ENCODE peak calls at places on chromosome 10, in six cellular contexts. O is H9, S is H1, E is IMR-90, U is neuronal stem cell, K is trophoblast cell. L is an unnamed sample.

GRCh38 chr10:27223964-27224363 is 16.6 kb downstream of the ACBD5 start:
- DNase-seq in E (peak), S (no peak), K (peak), U (no peak), O (peak), L (peak)

GRCh38 chr10:24820616-24821015 is 96.9 kb upstream of the ARHGAP21 start:
- DNase-seq in E (no peak), S (no peak), O (no peak), K (no peak), U (no peak), L (no peak)

GRCh38 chr10:45063605-45064231 is 63.0 kb downstream of the ZNF22 start:
- DNase-seq in E (no peak), U (no peak), K (no peak), O (no peak), S (no peak), L (no peak)

GRCh38 chr10:15427836-15428414 is 56.8 kb upstream of the FAM171A1 start:
- DNase-seq in U (peak), K (peak), E (peak), S (no peak), O (no peak), L (peak)

GRCh38 chr10:11035318-11035920 is 17.7 kb downstream of the CELF2 start:
- DNase-seq in K (no peak), E (peak), U (no peak), O (peak), S (no peak), L (peak)

GRCh38 chr10:62461120-62461519 is 87.0 kb downstream of the ZNF365 start:
- DNase-seq in S (no peak), K (no peak), E (no peak), O (no peak), U (no peak), L (no peak)

GRCh38 chr10:15712903-15713302 is 6.8 kb downstream of the ITGA8 start:
- DNase-seq in E (no peak), S (no peak), K (peak), O (no peak), U (no peak), L (no peak)

GRCh38 chr10:93438796-93439253 is 43.3 kb downstream of the MYOF start:
- DNase-seq in U (no peak), O (peak), E (no peak), K (peak), S (no peak), L (peak)

GRCh38 chr10:91054325-91054724 is 133.4 kb upstream of the ANKRD1 start:
- DNase-seq in S (no peak), U (peak), K (peak), E (no peak), O (no peak), L (peak)

GRCh38 chr10:13239923-13240322 is 5.7 kb upstream of the UCMA start:
- DNase-seq in O (no peak), K (no peak), S (no peak), E (no peak), U (no peak), L (no peak)

GRCh38 chr10:31770307-31770902 is 158.2 kb downstream of the ARHGAP12 start:
- DNase-seq in S (no peak), U (no peak), K (peak), O (no peak), E (no peak), L (no peak)

DNA sequence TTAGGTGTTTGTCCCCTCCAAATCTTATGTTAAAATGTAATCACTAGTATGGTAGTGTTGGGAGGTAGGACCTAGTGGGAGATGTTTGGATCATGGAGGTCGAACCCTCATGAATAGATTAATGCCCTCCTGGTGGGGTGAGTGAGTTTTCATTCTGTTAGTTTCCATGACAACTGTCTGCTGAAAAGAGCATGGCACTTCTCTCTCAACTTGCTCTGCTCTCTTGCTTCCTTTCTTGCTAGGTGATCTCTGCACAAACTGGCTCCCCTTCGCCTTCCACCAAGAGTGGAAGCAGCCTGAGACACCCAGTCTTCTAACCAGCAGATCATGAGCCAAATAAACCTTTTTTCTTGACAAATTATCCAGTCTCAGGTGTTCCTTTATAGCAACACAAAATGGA is 853.9 kb downstream of the SORCS1 start:
- DNase-seq in S (peak), K (no peak), O (peak), U (peak), E (no peak), L (peak)
- H2AK5ac ChIP-seq in S (no peak), K (no peak), O (no peak), U (no peak), E (no peak), L (no peak)

GRCh38 chr10:96719205-96719604 is 1.1 kb downstream of the PIK3AP1 start:
- DNase-seq in S (no peak), E (no peak), K (no peak), U (no peak), O (no peak), L (peak)

GRCh38 chr10:96721207-96721572 is 876 bp upstream of the PIK3AP1 start:
- DNase-seq in K (no peak), E (no peak), U (no peak), S (no peak), O (peak), L (peak)

GRCh38 chr10:96720422-96721206 is at the start of gene PIK3AP1:
- DNase-seq in O (peak), K (peak), U (peak), E (no peak), S (peak), L (peak)

GRCh38 chr10:96718304-96718990 is 1.9 kb downstream of the PIK3AP1 start:
- DNase-seq in E (no peak), S (no peak), K (no peak), O (no peak), U (no peak), L (no peak)

DNA sequence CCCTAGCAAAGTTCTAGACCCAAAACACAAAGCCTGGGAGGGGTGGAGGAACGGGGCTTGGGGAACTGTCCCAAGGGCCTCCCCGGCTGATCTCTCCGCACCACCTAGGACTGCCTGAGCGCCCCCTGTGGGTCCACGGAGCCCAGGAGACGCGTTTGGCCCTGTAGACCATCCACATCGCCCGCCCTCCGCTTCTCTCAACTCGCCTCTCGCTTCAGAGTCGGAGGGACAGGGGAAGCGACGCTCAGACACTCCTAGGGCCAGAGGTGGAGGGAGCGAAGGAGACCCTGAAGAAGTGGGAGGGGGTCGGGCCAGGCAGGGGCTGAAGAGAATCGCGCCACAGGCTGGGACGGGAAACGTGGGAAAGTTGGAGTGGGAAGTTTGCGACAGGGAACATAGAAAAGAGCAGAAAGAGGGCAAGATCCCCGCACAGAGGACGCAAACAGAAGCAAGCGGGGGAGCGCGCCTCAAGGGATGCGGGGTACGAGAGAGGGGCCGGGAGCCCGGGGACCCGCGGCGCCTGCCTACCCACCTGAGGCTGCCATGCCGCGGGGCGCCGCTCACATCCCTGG is 378 bp downstream of the PIK3AP1 start:
- DNase-seq in O (peak), E (no peak), S (peak), K (peak), U (peak), L (peak)
- H3K9ac ChIP-seq in O (peak), E (no peak), S (peak), K (no peak), U (peak), L (peak)

GRCh38 chr10:43284341-43284910 is 17.6 kb upstream of the RASGEF1A start:
- DNase-seq in E (no peak), S (no peak), O (peak), U (no peak), K (peak), L (peak)

GRCh38 chr10:43287056-43288007 is 20.5 kb upstream of the RASGEF1A start:
- DNase-seq in K (no peak), E (no peak), S (no peak), U (no peak), O (no peak), L (peak)

GRCh38 chr10:43282881-43283280 is 16.0 kb upstream of the RASGEF1A start:
- DNase-seq in K (peak), U (no peak), S (no peak), E (no peak), O (peak), L (peak)

DNA sequence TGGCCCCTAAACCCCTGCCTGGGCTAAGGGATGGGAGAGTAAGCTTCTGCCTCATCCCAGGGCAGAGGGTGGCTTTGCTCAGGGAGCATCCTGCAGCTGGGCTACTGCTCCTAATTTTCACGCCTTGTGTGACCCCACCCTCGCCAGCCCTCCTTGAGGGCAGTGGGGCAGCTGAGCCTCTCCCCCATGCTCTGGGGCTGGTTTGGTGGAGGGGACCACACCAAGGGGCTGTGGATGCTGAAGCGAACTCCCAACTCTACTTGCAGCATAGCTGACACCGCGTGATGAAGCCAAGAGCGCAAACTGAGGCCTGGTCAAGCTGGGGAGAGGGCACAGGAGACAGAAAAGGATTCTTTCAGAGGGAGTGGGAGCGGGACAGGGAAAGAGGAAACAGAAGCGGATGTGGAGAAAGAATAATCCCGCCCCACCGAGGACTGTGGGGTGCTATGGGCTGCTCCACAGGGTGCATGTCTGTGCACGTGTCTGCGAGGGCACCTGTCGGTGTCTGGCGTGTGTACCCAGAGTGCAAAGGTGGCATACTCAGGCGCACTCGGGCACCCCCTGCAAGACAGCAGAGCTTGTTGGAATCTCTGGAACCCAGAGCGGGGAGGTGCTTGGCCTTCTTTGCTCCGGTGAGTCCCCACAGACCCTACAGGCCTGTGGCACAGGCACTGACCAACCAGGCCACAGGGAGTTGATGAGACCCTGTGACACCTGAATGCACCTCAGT is 19.4 kb upstream of the RASGEF1A start:
- DNase-seq in U (no peak), S (no peak), E (no peak), O (no peak), K (no peak), L (no peak)
- H2AK5ac ChIP-seq in U (no peak), S (no peak), E (no peak), O (no peak), K (no peak), L (no peak)

GRCh38 chr10:68560201-68560915 is at the start of gene TET1:
- DNase-seq in O (peak), E (peak), S (peak), U (peak), K (peak), L (peak)

GRCh38 chr10:68558478-68558877 is 1.7 kb upstream of the TET1 start:
- DNase-seq in U (no peak), O (no peak), K (no peak), E (no peak), S (no peak), L (no peak)

GRCh38 chr10:68560916-68561691 is 967 bp downstream of the TET1 start:
- DNase-seq in S (no peak), O (peak), U (peak), K (peak), E (peak), L (peak)

GRCh38 chr10:68559251-68559650 is 886 bp upstream of the TET1 start:
- DNase-seq in O (no peak), K (no peak), E (peak), U (no peak), S (no peak), L (no peak)

DNA sequence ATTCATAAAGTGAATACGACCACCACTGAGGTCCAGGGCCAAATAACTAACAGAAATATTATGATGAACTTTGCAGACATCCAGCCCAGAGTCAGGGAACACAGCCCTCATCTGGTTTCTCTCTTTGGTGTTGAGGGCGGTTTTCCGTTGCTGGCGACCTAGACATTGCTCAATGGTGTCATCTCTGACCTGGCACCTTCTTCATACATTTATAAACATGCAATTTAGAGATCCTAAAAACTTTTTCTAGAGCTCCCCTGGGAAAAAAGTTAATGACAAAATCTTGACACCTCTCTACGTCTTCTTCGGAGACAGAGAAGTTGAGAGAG is 301 bp upstream of the TET1 start:
- DNase-seq in E (no peak), O (no peak), U (no peak), K (peak), S (no peak), L (no peak)
- H3K9ac ChIP-seq in E (no peak), O (no peak), U (no peak), K (no peak), S (no peak), L (no peak)

DNA sequence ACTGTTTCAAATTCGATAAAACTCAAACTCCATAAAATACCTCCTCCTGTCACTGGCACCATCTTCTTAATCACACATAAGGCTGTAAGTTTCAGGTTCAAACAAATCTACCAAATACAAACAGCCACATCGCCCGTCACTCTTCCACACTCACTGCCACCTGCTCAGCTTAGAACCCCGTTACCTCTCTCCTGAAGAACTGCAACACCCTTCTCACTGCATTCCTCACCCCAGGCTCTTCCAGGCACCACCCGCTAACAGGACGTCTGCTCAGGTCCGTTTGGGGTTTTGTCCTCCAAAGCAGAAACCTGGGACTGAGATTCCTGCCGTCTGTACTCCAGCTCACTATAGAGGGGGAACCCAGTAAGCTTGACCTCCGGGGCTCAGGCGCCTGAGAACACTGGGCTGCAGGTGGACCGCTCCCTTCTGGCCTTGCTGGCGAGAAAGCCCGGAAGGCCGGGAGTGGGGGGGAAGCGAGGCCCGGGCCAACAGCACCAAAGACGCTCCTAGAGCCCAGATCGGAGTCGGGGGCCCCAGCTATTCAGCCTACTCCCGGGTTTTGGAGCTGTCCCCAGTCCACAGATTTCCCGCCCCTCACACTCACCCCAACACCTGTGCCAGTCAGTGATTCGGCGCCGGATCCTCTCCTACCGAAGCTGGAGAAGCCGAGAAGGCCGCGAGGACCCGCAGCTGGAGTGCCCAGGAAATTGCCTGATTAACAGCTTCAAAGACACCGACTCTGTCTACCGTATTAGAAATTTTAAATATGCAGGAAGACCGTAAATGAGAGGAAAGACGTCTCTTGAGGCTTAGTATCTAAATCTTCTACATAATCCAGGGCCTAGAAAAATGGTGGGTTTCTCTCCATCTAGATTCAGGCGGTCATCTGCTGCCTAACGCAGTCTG is at the start of gene AP3M1:
- DNase-seq in K (no peak), E (no peak), O (peak), S (peak), U (no peak), L (no peak)
- H2AK5ac ChIP-seq in K (peak), E (peak), O (no peak), S (peak), U (peak), L (no peak)

GRCh38 chr10:103676058-103676785 is 179.2 kb downstream of the SH3PXD2A start:
- DNase-seq in U (no peak), S (no peak), O (no peak), E (peak), K (peak), L (peak)
- H3K9ac ChIP-seq in U (no peak), S (no peak), O (no peak), E (peak), K (no peak), L (no peak)

DNA sequence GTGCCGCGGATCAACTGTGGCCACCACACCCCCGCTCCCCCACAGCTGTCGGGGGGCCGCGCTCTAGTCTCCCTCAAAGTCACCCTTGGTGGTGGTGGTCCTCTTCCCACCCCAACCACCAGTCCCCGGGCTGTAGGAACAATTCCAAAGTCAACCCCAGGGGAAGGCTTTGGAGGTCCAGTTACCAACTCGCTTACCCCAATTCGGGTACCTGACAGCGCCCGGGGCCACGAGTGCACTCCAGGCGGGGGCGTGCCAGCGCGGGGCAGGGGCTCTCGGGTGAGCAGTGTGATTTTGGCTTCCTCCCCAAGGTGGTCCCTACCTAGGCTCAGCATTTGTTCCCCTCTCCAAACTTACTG is 584 bp upstream of the ZMIZ1 start:
- DNase-seq in E (no peak), O (no peak), S (no peak), K (no peak), U (peak), L (no peak)
- H2AK5ac ChIP-seq in E (peak), O (no peak), S (no peak), K (peak), U (peak), L (no peak)

GRCh38 chr10:47445720-47446119 is 38.2 kb downstream of the ANXA8 start:
- DNase-seq in S (no peak), O (no peak), K (no peak), E (no peak), U (no peak), L (no peak)

GRCh38 chr10:47449979-47450378 is 33.9 kb downstream of the ANXA8 start:
- DNase-seq in U (no peak), S (no peak), O (peak), E (no peak), K (no peak), L (no peak)

GRCh38 chr10:47447209-47447608 is 36.7 kb downstream of the ANXA8 start:
- DNase-seq in E (no peak), U (no peak), K (no peak), O (peak), S (no peak), L (no peak)

GRCh38 chr10:47449102-47449978 is 34.6 kb downstream of the ANXA8 start:
- DNase-seq in K (no peak), E (no peak), U (no peak), O (peak), S (no peak), L (no peak)

DNA sequence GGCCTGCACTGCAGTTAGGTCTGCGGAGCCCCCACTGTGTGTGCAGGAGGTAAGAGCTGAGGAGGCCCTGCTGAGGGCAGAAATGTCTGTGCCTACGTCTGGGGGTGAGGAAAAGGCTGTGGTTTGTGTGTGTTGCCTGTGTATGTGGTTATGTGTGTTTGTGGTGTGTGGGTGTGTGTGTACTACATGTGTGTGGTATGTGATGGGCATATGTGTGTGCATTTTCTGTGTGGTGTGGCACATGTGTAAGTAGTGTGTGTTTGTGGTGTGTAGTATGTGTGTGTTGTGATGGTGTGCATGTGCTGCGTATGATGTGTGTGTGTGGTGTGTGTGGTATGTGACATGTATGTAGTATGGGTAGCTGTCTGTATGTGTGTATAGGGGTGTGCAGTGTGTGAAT is 36.2 kb downstream of the ANXA8 start:
- DNase-seq in K (no peak), S (no peak), O (no peak), U (no peak), E (no peak), L (no peak)
- H3K9ac ChIP-seq in K (no peak), S (no peak), O (no peak), U (no peak), E (no peak), L (no peak)